ENCODE peak calls at places on chromosomes 5 and 9, in five cellular contexts. R, Z, H, W and K are unnamed samples.

GRCh38 chr9:135523521-135524129 is 2.4 kb downstream of the LCN1 start:
- DNase-seq in R (no peak), Z (no peak), H (no peak), W (no peak), K (no peak)

GRCh38 chr9:35935261-35935660 is 22.7 kb downstream of the OR2S2 start:
- DNase-seq in R (no peak), Z (no peak), H (no peak), W (no peak), K (no peak)

GRCh38 chr5:6163913-6164312 is 214.4 kb downstream of the MED10 start:
- DNase-seq in R (no peak), Z (no peak), H (no peak), W (no peak), K (no peak)

GRCh38 chr5:2695200-2695891 is 56.1 kb downstream of the IRX2 start:
- DNase-seq in R (no peak), Z (peak), H (no peak), W (no peak), K (no peak)

GRCh38 chr5:147617191-147617606 is 107.3 kb upstream of the DPYSL3 start:
- DNase-seq in R (no peak), Z (peak), H (no peak), W (no peak), K (no peak)

GRCh38 chr5:78501411-78502338 is 141.3 kb downstream of the SCAMP1 start:
- DNase-seq in R (no peak), Z (no peak), H (no peak), W (no peak), K (no peak)

GRCh38 chr5:116527587-116527986 is 47.0 kb downstream of the SEMA6A start:
- DNase-seq in R (no peak), Z (no peak), H (no peak), W (no peak), K (no peak)

GRCh38 chr9:83119873-83120272 is 56.9 kb upstream of the RASEF start:
- DNase-seq in R (no peak), Z (no peak), H (no peak), W (no peak), K (no peak)